ENCODE peak calls at places on chromosome 11, in five cellular contexts. J is GM13976, Z is PC-9, S is nephron progenitor cell, E is fibroblast of lung. F is an unnamed sample.

GRCh38 chr11:6653656-6654055 is 2.0 kb downstream of the DCHS1 start:
- DNase-seq in E (no peak), Z (no peak), J (no peak), S (no peak), F (no peak)

GRCh38 chr11:14906614-14907392 is 14.8 kb upstream of the CYP2R1 start:
- DNase-seq in E (no peak), J (peak; percentile 20), Z (no peak), S (no peak), F (no peak)

GRCh38 chr11:18526130-18526520 is 617 bp downstream of the TSG101 start:
- DNase-seq in E (no peak), J (no peak), S (no peak), Z (no peak), F (no peak)

GRCh38 chr11:1669546-1670218 is 27.3 kb upstream of the KRTAP5-6 start:
- DNase-seq in E (no peak), Z (no peak), S (no peak), J (no peak), F (no peak)

GRCh38 chr11:134371436-134372185 is 39.8 kb downstream of the GLB1L2 start:
- DNase-seq in Z (no peak), S (no peak), E (no peak), J (no peak), F (no peak)

GRCh38 chr11:75443043-75443442 is 10.0 kb upstream of the KLHL35 start:
- DNase-seq in J (no peak), E (no peak), Z (no peak), S (no peak), F (no peak)

GRCh38 chr11:3095712-3096361 is 38.6 kb upstream of the CARS1 start:
- DNase-seq in S (no peak), E (peak; percentile 81), J (peak; percentile 6), Z (no peak), F (peak; percentile 45)

GRCh38 chr11:12944889-12945288 is 64.2 kb upstream of the RASSF10 start:
- DNase-seq in S (no peak), Z (no peak), E (no peak), J (no peak), F (no peak)

GRCh38 chr11:12013771-12014170 is 5.3 kb upstream of the DKK3 start:
- DNase-seq in E (no peak), S (no peak), Z (no peak), J (no peak), F (no peak)

GRCh38 chr11:7437706-7438105 is 47.6 kb upstream of the OLFML1 start:
- DNase-seq in S (no peak), Z (no peak), E (peak; percentile 6), J (no peak), F (no peak)

GRCh38 chr11:103031834-103032233 is 60.1 kb downstream of the DCUN1D5 start:
- DNase-seq in J (no peak), E (peak; percentile 87), Z (no peak), S (no peak), F (no peak)

GRCh38 chr11:106160494-106160893 is 83.0 kb downstream of the AASDHPPT start:
- DNase-seq in Z (no peak), E (no peak), J (no peak), S (no peak), F (no peak)

GRCh38 chr11:119361056-119361787 is 14.7 kb upstream of the MFRP start:
- DNase-seq in E (peak; percentile 82), Z (peak; percentile 80), J (peak; percentile 66), S (peak; percentile 69), F (peak; percentile 89)

GRCh38 chr11:131674051-131674755 is 303.8 kb downstream of the NTM start:
- DNase-seq in J (peak; percentile 79), Z (peak; percentile 55), S (peak; percentile 85), E (peak; percentile 92), F (peak; percentile 53)

GRCh38 chr11:111045408-111045806 is 200.1 kb upstream of the POU2AF2 start:
- DNase-seq in Z (no peak), S (no peak), J (no peak), E (no peak), F (no peak)

GRCh38 chr11:2706321-2706720 is 6.5 kb upstream of the KCNQ1OT1 start:
- DNase-seq in S (no peak), Z (no peak), J (no peak), E (no peak), F (no peak)

GRCh38 chr11:12086271-12087074 is 23.9 kb upstream of the MICAL2 start:
- DNase-seq in S (no peak), Z (peak; percentile 45), E (peak; percentile 99), J (no peak), F (peak; percentile 79)

GRCh38 chr11:112425121-112425520 is 164.5 kb upstream of the PLET1 start:
- DNase-seq in S (no peak), J (no peak), Z (no peak), E (no peak), F (peak; percentile 17)

GRCh38 chr11:104694259-104695070 is 203.8 kb downstream of the CASP12 start:
- DNase-seq in Z (no peak), E (peak; percentile 99), S (no peak), J (no peak), F (no peak)

GRCh38 chr11:68081691-68082090 is 39.5 kb downstream of the CHKA start:
- DNase-seq in E (peak; percentile 50), J (no peak), S (no peak), Z (no peak), F (no peak)

GRCh38 chr11:33716236-33716635 is 15.6 kb upstream of the C11orf91 start:
- DNase-seq in E (peak; percentile 31), Z (no peak), S (no peak), J (peak; percentile 38), F (no peak)
- TF ChIP-seq CTCF in E (peak; percentile 34), Z (peak; percentile 47), S (no peak), J (peak; percentile 15), F (no peak)

GRCh38 chr11:32891657-32892354 is 805 bp upstream of the QSER1 start:
- DNase-seq in Z (no peak), S (no peak), E (peak; percentile 42), J (no peak), F (no peak)

GRCh38 chr11:32886180-32886579 is 6.4 kb upstream of the QSER1 start:
- DNase-seq in S (no peak), E (no peak), Z (no peak), J (no peak), F (no peak)

GRCh38 chr11:32885556-32885955 is 7.1 kb upstream of the QSER1 start:
- DNase-seq in J (no peak), E (no peak), Z (no peak), S (no peak), F (no peak)

GRCh38 chr11:32890843-32891656 is 1.6 kb upstream of the QSER1 start:
- DNase-seq in J (no peak), E (no peak), Z (no peak), S (no peak), F (no peak)

DNA sequence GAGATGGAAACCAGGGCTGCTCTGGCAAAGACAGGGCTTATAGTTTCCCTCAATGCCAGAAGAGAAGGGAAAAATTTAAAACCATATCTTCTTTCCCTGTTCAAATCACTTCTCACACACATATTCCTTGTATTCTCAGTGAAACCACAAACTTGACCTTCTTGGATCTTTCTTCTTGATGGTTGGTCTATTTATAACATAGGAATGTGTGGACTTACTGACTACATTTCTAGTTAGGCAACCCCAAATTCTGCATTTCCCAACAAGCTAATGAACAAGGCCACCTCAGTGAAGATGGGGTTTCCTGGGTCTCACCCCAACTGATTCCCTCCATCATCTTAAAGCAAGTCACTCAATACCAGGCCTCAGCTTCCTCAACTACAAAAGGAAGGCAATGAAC is 3.8 kb upstream of the QSER1 start:
- DNase-seq in Z (no peak), E (peak; percentile 81), J (no peak), S (no peak), F (no peak)
- TF ChIP-seq CTCF in Z (no peak), E (no peak), J (no peak), S (no peak), F (no peak)

DNA sequence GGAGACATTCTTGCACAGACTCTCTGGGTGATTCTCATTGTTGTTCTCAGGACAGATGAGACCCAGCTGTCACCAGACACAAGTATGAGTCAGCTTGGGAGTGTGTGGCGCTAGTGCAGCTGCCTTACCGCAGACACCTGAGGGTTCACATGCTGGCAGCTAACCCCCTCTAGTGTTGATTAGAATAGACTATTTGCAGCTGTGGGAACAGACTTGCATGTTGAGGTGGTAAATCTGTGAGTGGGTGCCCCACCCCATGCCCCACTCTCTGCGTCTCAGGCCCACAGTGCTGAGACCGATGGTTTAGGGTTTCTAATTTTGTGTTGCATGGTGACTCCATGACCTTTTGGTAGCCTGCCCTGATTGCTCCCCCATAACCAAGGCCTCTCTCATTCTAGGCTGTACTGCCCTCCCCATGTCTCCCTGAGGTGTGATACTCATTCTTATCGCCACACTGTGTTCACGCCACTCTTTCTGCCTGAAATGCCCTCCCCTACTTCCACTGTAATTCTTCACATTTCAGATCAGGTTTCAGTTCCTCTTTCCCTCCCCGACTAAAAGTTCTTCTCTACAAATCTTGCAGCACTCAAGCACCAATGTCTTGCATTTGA is 73.7 kb upstream of the KIRREL3 start:
- DNase-seq in S (peak; percentile 18), J (peak; percentile 53), E (peak; percentile 75), Z (peak; percentile 59), F (peak; percentile 4)
- TF ChIP-seq CTCF in S (peak; percentile 24), J (peak; percentile 45), E (no peak), Z (no peak), F (no peak)

GRCh38 chr11:59810911-59811259 is 307 bp upstream of the MRPL16 start:
- DNase-seq in Z (no peak), J (no peak), E (no peak), S (no peak), F (no peak)

GRCh38 chr11:59813364-59813763 is 2.8 kb upstream of the MRPL16 start:
- DNase-seq in S (no peak), J (no peak), Z (no peak), E (no peak), F (no peak)

GRCh38 chr11:59812220-59812619 is 1.6 kb upstream of the MRPL16 start:
- DNase-seq in S (no peak), Z (no peak), J (no peak), E (no peak), F (no peak)

GRCh38 chr11:59807047-59807446 is 3.5 kb downstream of the MRPL16 start:
- DNase-seq in S (no peak), Z (no peak), E (no peak), J (no peak), F (no peak)

DNA sequence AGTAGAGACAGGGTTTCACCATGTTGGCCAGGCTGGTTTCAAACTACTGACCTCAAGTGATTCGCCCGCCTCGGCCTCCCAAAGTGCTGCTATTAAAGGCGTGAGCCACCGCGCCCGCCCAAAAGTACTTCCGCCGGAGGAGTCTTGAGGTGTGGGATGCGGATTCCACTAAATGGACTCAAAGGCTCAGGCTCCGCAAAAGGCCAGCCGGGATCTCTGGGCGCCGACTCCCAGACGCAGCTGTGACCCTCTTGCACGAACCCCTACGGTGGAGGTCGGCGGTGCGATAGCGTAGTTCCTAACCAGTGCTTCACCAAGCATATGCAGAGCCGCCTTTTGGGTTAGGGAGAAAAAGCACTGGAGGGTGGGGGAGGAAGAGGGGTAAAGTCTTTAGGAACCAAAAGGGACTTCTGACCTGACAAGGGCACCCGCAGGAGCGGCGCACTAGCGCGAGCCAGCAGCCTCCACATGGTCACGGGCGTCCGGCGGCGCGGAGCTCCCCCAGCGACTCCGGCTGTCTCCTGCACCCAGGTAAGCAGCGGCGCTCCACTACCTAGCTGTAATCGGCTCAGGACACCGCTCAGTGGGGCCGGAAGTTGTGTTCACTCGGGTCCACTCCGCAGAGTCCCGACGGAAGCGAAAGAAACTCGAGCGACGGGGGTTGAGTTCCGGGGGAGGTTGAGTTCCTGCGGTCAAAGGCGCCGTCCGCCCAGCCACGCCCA is at the start of gene MRPL16:
- DNase-seq in E (peak; percentile 88), J (peak; percentile 89), Z (peak; percentile 92), S (peak; percentile 87), F (peak; percentile 89)
- TF ChIP-seq CTCF in E (no peak), J (no peak), Z (peak; percentile 57), S (no peak), F (peak; percentile 37)

GRCh38 chr11:66160709-66161108 is 90.6 kb downstream of the PACS1 start:
- DNase-seq in Z (no peak), E (no peak), J (no peak), S (no peak), F (no peak)
- TF ChIP-seq CTCF in Z (no peak), E (no peak), J (no peak), S (no peak), F (no peak)